ENCODE peak calls at places on chromosomes 11 and 22, in five cellular contexts. R, Q, N, D and H are unnamed samples.

GRCh38 chr11:130178441-130178971 is 18.9 kb downstream of the ST14 start:
- DNase-seq in R (no peak), Q (no peak), N (peak), D (no peak), H (no peak)

GRCh38 chr11:34104680-34105078 is 750 bp upstream of the NAT10 start:
- DNase-seq in R (no peak), Q (no peak), N (no peak), D (no peak), H (no peak)

GRCh38 chr22:37514526-37515051 is 4.6 kb downstream of the CARD10 start:
- DNase-seq in R (no peak), Q (no peak), N (no peak), D (no peak), H (peak)

GRCh38 chr11:47407746-47408590 is at the start of gene SLC39A13:
- DNase-seq in R (peak), Q (peak), N (peak), D (peak), H (peak)

GRCh38 chr11:89463381-89463780 is 27.8 kb downstream of the NOX4 start:
- DNase-seq in R (no peak), Q (no peak), N (no peak), D (no peak), H (no peak)

GRCh38 chr11:113876074-113876797 is 864 bp upstream of the USP28 start:
- DNase-seq in R (no peak), Q (no peak), N (no peak), D (no peak), H (no peak)

GRCh38 chr11:115234794-115235193 is 269.4 kb downstream of the CADM1 start:
- DNase-seq in R (no peak), Q (no peak), N (no peak), D (no peak), H (no peak)

GRCh38 chr22:44616882-44617655 is 84.9 kb upstream of the PRR5 start:
- DNase-seq in R (no peak), Q (no peak), N (no peak), D (no peak), H (no peak)

GRCh38 chr11:12674936-12675696 is 895 bp downstream of the TEAD1 start:
- DNase-seq in R (no peak), Q (no peak), N (peak), D (no peak), H (peak)

GRCh38 chr22:26066534-26066933 is 102.7 kb upstream of the SEZ6L start:
- DNase-seq in R (no peak), Q (peak), N (no peak), D (no peak), H (no peak)

GRCh38 chr22:49515486-49515885 is 312.2 kb downstream of the BRD1 start:
- DNase-seq in R (no peak), Q (no peak), N (no peak), D (no peak), H (no peak)

GRCh38 chr22:44182591-44183588 is 2.2 kb downstream of the PARVG start:
- DNase-seq in R (no peak), Q (no peak), N (no peak), D (no peak), H (no peak)

GRCh38 chr11:35464308-35464707 is 45.0 kb upstream of the SLC1A2 start:
- DNase-seq in R (no peak), Q (no peak), N (no peak), D (no peak), H (peak)

GRCh38 chr11:94151903-94152677 is 23.4 kb downstream of the PANX1 start:
- DNase-seq in R (no peak), Q (no peak), N (peak), D (no peak), H (peak)

GRCh38 chr11:4464216-4465159 is 15.4 kb downstream of the OR52K2 start:
- DNase-seq in R (no peak), Q (no peak), N (peak), D (no peak), H (no peak)

GRCh38 chr11:76568144-76568543 is 102.4 kb downstream of the LRRC32 start:
- DNase-seq in R (no peak), Q (no peak), N (no peak), D (no peak), H (no peak)

GRCh38 chr11:859394-860131 is 16.9 kb downstream of the TSPAN4 start:
- DNase-seq in R (no peak), Q (no peak), N (peak), D (no peak), H (peak)

GRCh38 chr11:125842319-125842948 is 9.3 kb downstream of the PATE4 start:
- DNase-seq in R (no peak), Q (no peak), N (no peak), D (no peak), H (no peak)

GRCh38 chr11:20647976-20648565 is 21.3 kb upstream of the NELL1 start:
- DNase-seq in R (no peak), Q (peak), N (peak), D (peak), H (peak)

GRCh38 chr11:8227156-8228152 is 36.2 kb downstream of the LMO1 start:
- DNase-seq in R (no peak), Q (no peak), N (peak), D (peak), H (peak)

GRCh38 chr11:11568651-11569229 is 53.1 kb downstream of the GALNT18 start:
- DNase-seq in R (no peak), Q (no peak), N (peak), D (no peak), H (no peak)

GRCh38 chr11:94120946-94121345 is 7.7 kb upstream of the PANX1 start:
- DNase-seq in R (no peak), Q (no peak), N (no peak), D (no peak), H (peak)

GRCh38 chr11:2432171-2432621 is 12.1 kb downstream of the TRPM5 start:
- DNase-seq in R (no peak), Q (no peak), N (no peak), D (no peak), H (no peak)

GRCh38 chr11:71323876-71324526 is 71.6 kb upstream of the SHANK2 start:
- DNase-seq in R (no peak), Q (no peak), N (no peak), D (no peak), H (no peak)

GRCh38 chr22:46069518-46070214 is 80.7 kb upstream of the PPARA start:
- DNase-seq in R (no peak), Q (no peak), N (peak), D (peak), H (peak)

GRCh38 chr11:120400564-120401364 is 64.6 kb downstream of the ARHGEF12 start:
- DNase-seq in R (no peak), Q (no peak), N (peak), D (peak), H (peak)

GRCh38 chr11:60924110-60924905 is at the start of gene TMEM132A:
- DNase-seq in R (no peak), Q (peak), N (peak), D (peak), H (peak)